ENCODE peak calls at places on chromosomes 11 and 22, in eight cellular contexts. Q is AG04450; F is AG09309; L is type B pancreatic cell; B is nephron progenitor cell; U is CD8-positive, alpha-beta T cell; X is keratinocyte; S is RWPE1. K is an unnamed sample.

GRCh38 chr11:32374261-32374711 is 61.1 kb downstream of the WT1 start:
- DNase-seq in U (no peak), L (no peak), X (no peak), B (peak; percentile 43), F (no peak), S (no peak), Q (no peak), K (peak; percentile 75)

GRCh38 chr22:44050766-44051747 is 27.0 kb downstream of the PARVB start:
- DNase-seq in X (no peak), S (no peak), F (no peak), Q (no peak), B (no peak), L (no peak), U (no peak), K (peak; percentile 30)

GRCh38 chr11:59368238-59369022 is 9.7 kb downstream of the OR5AN1 start:
- DNase-seq in F (no peak), B (no peak), Q (no peak), L (no peak), X (no peak), S (no peak), U (no peak), K (no peak)

GRCh38 chr11:75103380-75104026 is 6.8 kb upstream of the OR2AT4 start:
- DNase-seq in F (peak; percentile 41), Q (peak; percentile 33), S (peak; percentile 12), B (no peak), U (no peak), X (no peak), L (no peak), K (no peak)

GRCh38 chr11:2540521-2541320 is 95.9 kb downstream of the KCNQ1 start:
- DNase-seq in S (no peak), X (no peak), B (no peak), L (no peak), Q (no peak), F (no peak), U (no peak), K (no peak)

GRCh38 chr11:83656931-83657330 is 370.8 kb upstream of the CCDC90B start:
- DNase-seq in B (no peak), S (no peak), Q (no peak), X (no peak), F (no peak), L (no peak), U (no peak), K (no peak)

GRCh38 chr11:119594639-119595249 is 134.3 kb downstream of the NECTIN1 start:
- DNase-seq in S (no peak), L (no peak), Q (peak; percentile 37), B (no peak), X (no peak), U (no peak), F (no peak), K (no peak)

GRCh38 chr22:10961043-10961860 is 4566.7 kb upstream of the OR11H1 start:
- DNase-seq in B (no peak), F (no peak), L (no peak), U (no peak), X (no peak), Q (no peak), S (no peak), K (no peak)

GRCh38 chr22:32700186-32700882 is 101.2 kb upstream of the TIMP3 start:
- DNase-seq in L (no peak), X (no peak), B (no peak), Q (no peak), S (no peak), U (no peak), F (no peak), K (no peak)

GRCh38 chr11:117823941-117824420 is 563 bp downstream of the FXYD2 start:
- DNase-seq in F (no peak), U (no peak), Q (no peak), S (no peak), B (no peak), L (no peak), X (no peak), K (no peak)

DNA sequence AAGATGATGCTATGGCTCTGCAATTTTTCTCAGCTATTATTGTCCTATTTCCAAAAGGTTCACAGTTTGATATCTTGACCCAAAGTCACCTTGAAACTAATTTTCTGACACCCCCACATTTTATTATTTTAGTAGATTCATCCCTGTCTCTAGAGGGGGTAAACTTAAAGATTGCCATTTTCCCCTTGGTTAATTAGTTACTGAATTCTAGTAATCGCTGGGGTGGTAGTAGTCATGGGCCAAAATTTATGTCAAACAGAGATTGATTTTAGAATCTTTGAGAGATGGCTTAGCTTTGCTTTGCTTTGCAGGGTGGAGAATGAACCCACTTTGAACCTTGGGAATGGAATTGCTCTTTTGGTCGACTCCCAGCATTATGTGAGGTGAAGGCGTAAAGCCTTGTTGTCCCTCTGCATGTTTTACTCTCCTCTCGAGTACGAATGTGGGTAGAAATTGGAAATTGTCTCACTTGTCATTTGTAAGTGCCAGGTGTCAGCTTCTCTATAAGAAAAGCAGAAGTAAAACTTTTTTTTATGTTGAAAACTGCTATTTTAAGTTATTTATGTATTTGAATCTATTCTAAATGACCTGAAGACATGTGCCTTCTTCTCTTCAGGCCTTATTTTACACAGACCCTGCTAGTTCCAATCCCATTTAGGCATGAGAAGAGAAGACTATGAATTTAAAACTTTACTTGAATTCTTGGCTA is 42.4 kb upstream of the RCE1 start:
- DNase-seq in B (no peak), F (no peak), Q (no peak), S (no peak), X (no peak), U (no peak), L (no peak), K (no peak)
- TF ChIP-seq CTCF in B (no peak), F (no peak), Q (no peak), S (no peak), X (no peak), U (no peak), L (no peak), K (no peak)

GRCh38 chr11:394858-395655 is 1.0 kb downstream of the PKP3 start:
- DNase-seq in B (no peak), S (no peak), F (no peak), Q (no peak), X (no peak), U (no peak), L (no peak), K (no peak)

GRCh38 chr11:398826-399225 is 4.8 kb downstream of the PKP3 start:
- DNase-seq in B (no peak), Q (no peak), U (no peak), F (no peak), S (no peak), L (no peak), X (no peak), K (no peak)

GRCh38 chr11:395866-396265 is 1.9 kb downstream of the PKP3 start:
- DNase-seq in U (no peak), F (no peak), B (no peak), S (no peak), X (no peak), Q (no peak), L (no peak), K (no peak)

GRCh38 chr11:396511-396947 is 2.5 kb downstream of the PKP3 start:
- DNase-seq in U (no peak), Q (no peak), S (peak; percentile 28), X (no peak), F (no peak), L (no peak), B (no peak), K (no peak)

DNA sequence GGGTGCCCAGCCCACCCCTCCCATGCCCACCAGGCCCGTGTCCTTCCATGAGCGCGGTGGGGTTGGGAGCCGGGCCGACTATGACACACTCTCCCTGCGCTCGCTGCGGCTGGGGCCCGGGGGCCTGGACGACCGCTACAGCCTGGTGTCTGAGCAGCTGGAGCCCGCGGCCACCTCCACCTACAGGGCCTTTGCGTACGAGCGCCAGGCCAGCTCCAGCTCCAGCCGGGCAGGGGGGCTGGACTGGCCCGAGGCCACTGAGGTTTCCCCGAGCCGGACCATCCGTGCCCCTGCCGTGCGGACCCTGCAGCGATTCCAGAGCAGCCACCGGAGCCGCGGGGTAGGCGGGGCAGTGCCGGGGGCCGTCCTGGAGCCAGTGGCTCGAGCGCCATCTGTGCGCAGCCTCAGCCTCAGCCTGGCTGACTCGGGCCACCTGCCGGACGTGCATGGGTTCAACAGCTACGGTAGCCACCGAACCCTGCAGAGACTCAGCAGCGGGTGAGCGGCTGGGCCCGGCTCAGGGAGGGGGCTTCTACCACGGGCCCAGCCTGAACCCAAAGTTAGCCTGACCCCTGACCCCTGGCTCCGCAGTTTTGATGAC is 3.0 kb downstream of the PKP3 start:
- DNase-seq in B (no peak), X (no peak), U (no peak), F (no peak), L (no peak), S (no peak), Q (no peak), K (no peak)
- TF ChIP-seq CTCF in B (no peak), X (no peak), U (no peak), F (peak; percentile 54), L (no peak), S (no peak), Q (peak; percentile 43), K (no peak)

GRCh38 chr11:35343033-35343598 is 76.2 kb downstream of the SLC1A2 start:
- DNase-seq in S (no peak), L (no peak), U (no peak), X (no peak), F (no peak), B (no peak), Q (no peak), K (no peak)
- TF ChIP-seq CTCF in S (no peak), L (no peak), U (no peak), X (no peak), F (no peak), B (no peak), Q (no peak), K (no peak)

GRCh38 chr11:72808415-72808814 is 5.8 kb upstream of the ATG16L2 start:
- DNase-seq in S (no peak), B (no peak), U (no peak), F (no peak), L (no peak), Q (no peak), X (no peak), K (no peak)
- TF ChIP-seq CTCF in S (no peak), B (no peak), U (no peak), F (no peak), L (no peak), Q (no peak), X (no peak), K (no peak)

K was measured in endothelial cell.